ENCODE peak calls at places on chromosomes 7 and 10, in seven cellular contexts. One of them, this sample, is unnamed.

GRCh38 chr10:19970707-19971106 is 154.5 kb downstream of the PLXDC2 start:
- DNase-seq in GM12878: no peak
- DNase-seq in sigmoid colon: no peak
- DNase-seq in transverse colon: no peak
- DNase-seq in spleen: no peak
- DNase-seq in HL-60: no peak
- DNase-seq in stomach: no peak
- DNase-seq in this sample: no peak

GRCh38 chr7:44259547-44260457 is 59.0 kb downstream of the YKT6 start:
- DNase-seq in stomach: no peak
- DNase-seq in GM12878: no peak
- DNase-seq in transverse colon: peak; percentile 15
- DNase-seq in spleen: no peak
- DNase-seq in HL-60: no peak
- DNase-seq in sigmoid colon: peak; percentile 84
- DNase-seq in this sample: peak; percentile 10

GRCh38 chr7:150373049-150373801 is 4.6 kb downstream of the REPIN1 start:
- DNase-seq in HL-60: no peak
- DNase-seq in spleen: no peak
- DNase-seq in transverse colon: peak; percentile 66
- DNase-seq in GM12878: no peak
- DNase-seq in stomach: peak; percentile 52
- DNase-seq in sigmoid colon: peak; percentile 60
- DNase-seq in this sample: peak; percentile 81

GRCh38 chr10:13180788-13181187 is 19.4 kb downstream of the MCM10 start:
- DNase-seq in stomach: no peak
- DNase-seq in HL-60: no peak
- DNase-seq in transverse colon: no peak
- DNase-seq in GM12878: peak; percentile 21
- DNase-seq in sigmoid colon: no peak
- DNase-seq in spleen: no peak
- DNase-seq in this sample: no peak

GRCh38 chr7:128404826-128405344 is 4.9 kb downstream of the IMPDH1 start:
- DNase-seq in GM12878: no peak
- DNase-seq in spleen: no peak
- DNase-seq in stomach: no peak
- DNase-seq in HL-60: no peak
- DNase-seq in sigmoid colon: no peak
- DNase-seq in transverse colon: no peak
- DNase-seq in this sample: no peak

GRCh38 chr7:35658602-35659201 is 36.2 kb downstream of the HERPUD2 start:
- DNase-seq in HL-60: no peak
- DNase-seq in transverse colon: no peak
- DNase-seq in GM12878: peak; percentile 26
- DNase-seq in spleen: no peak
- DNase-seq in sigmoid colon: no peak
- DNase-seq in stomach: no peak
- DNase-seq in this sample: no peak

GRCh38 chr10:118944959-118945622 is 84.4 kb upstream of the NANOS1 start:
- DNase-seq in spleen: no peak
- DNase-seq in transverse colon: no peak
- DNase-seq in HL-60: no peak
- DNase-seq in stomach: no peak
- DNase-seq in GM12878: no peak
- DNase-seq in sigmoid colon: no peak
- DNase-seq in this sample: no peak

GRCh38 chr7:7516662-7517061 is 19.0 kb downstream of the COL28A1 start:
- DNase-seq in HL-60: no peak
- DNase-seq in sigmoid colon: no peak
- DNase-seq in GM12878: no peak
- DNase-seq in stomach: no peak
- DNase-seq in transverse colon: no peak
- DNase-seq in spleen: no peak
- DNase-seq in this sample: no peak

GRCh38 chr7:83751217-83751616 is 102.3 kb upstream of the SEMA3E start:
- DNase-seq in stomach: no peak
- DNase-seq in spleen: no peak
- DNase-seq in GM12878: no peak
- DNase-seq in sigmoid colon: no peak
- DNase-seq in HL-60: no peak
- DNase-seq in transverse colon: no peak
- DNase-seq in this sample: no peak

GRCh38 chr7:12812111-12812510 is 124.7 kb downstream of the ARL4A start:
- DNase-seq in stomach: no peak
- DNase-seq in transverse colon: no peak
- DNase-seq in HL-60: no peak
- DNase-seq in spleen: no peak
- DNase-seq in GM12878: no peak
- DNase-seq in sigmoid colon: no peak
- DNase-seq in this sample: no peak

GRCh38 chr7:1586827-1587705 is 17.2 kb upstream of the PSMG3 start:
- DNase-seq in GM12878: no peak
- DNase-seq in stomach: no peak
- DNase-seq in transverse colon: no peak
- DNase-seq in spleen: no peak
- DNase-seq in sigmoid colon: no peak
- DNase-seq in HL-60: no peak
- DNase-seq in this sample: no peak

GRCh38 chr7:5296627-5297226 is 14.0 kb downstream of the SLC29A4 start:
- DNase-seq in sigmoid colon: no peak
- DNase-seq in transverse colon: no peak
- DNase-seq in HL-60: peak; percentile 25
- DNase-seq in stomach: no peak
- DNase-seq in GM12878: peak; percentile 1
- DNase-seq in spleen: peak; percentile 83
- DNase-seq in this sample: peak; percentile 22

GRCh38 chr7:125424721-125425120 is 495.1 kb upstream of the POT1 start:
- DNase-seq in spleen: no peak
- DNase-seq in transverse colon: no peak
- DNase-seq in HL-60: no peak
- DNase-seq in GM12878: no peak
- DNase-seq in sigmoid colon: no peak
- DNase-seq in stomach: no peak
- DNase-seq in this sample: no peak

GRCh38 chr7:73519867-73520672 is 2.0 kb downstream of the BAZ1B start:
- DNase-seq in stomach: no peak
- DNase-seq in HL-60: peak; percentile 30
- DNase-seq in sigmoid colon: no peak
- DNase-seq in GM12878: no peak
- DNase-seq in spleen: peak; percentile 62
- DNase-seq in transverse colon: peak; percentile 12
- DNase-seq in this sample: no peak

GRCh38 chr10:110775022-110775379 is 96.7 kb upstream of the PDCD4 start:
- DNase-seq in GM12878: no peak
- DNase-seq in sigmoid colon: no peak
- DNase-seq in stomach: no peak
- DNase-seq in HL-60: no peak
- DNase-seq in spleen: no peak
- DNase-seq in transverse colon: no peak
- DNase-seq in this sample: no peak

DNA sequence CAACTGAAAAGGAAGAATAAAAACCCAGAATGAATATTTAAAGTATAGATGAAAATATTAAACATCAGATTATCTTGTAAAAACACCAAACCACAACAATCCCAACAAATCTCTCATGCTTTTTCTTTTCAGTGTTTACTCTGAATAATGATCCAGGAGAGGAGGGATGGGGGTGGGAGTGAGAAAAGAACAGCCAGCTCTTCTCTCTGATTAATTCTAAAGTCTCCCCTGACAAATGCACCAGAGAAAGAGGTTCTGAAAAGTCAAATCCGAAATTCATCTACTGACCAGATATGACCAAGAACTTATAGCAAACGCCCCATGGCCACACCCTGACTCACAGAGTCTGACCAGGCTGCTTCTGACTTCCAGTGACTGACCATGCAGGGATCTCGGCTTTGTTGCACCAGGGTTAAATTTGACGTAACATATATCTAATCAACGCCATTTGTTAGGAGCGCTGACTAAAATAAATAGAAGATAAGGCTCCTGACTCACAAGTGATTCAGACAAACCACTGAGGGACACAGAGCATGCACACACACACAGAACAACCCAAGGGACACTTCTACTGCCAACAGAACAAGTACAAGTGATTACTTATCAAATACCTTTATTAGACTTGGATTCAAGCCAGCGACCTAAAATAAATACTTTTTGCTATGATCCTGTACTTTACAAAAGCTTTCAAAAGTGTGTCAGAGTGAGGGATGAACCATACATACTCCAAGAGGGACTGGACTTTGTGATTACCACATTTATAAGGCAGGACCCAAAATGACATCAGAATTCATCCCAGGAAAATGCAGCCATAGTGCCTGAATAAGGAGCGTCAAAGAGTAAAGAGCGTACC is 9.3 kb upstream of the SPOCK2 start:
- DNase-seq in stomach: peak; percentile 70
- DNase-seq in GM12878: no peak
- DNase-seq in spleen: no peak
- DNase-seq in HL-60: no peak
- DNase-seq in sigmoid colon: no peak
- DNase-seq in transverse colon: no peak
- DNase-seq in this sample: no peak
- TF ChIP-seq POLR2AphosphoS5 in stomach: peak; percentile 74
- TF ChIP-seq POLR2AphosphoS5 in GM12878: no peak
- TF ChIP-seq POLR2AphosphoS5 in spleen: no peak
- TF ChIP-seq POLR2AphosphoS5 in HL-60: no peak
- TF ChIP-seq POLR2AphosphoS5 in sigmoid colon: no peak
- TF ChIP-seq POLR2AphosphoS5 in transverse colon: no peak
- TF ChIP-seq POLR2AphosphoS5 in this sample: no peak

DNA sequence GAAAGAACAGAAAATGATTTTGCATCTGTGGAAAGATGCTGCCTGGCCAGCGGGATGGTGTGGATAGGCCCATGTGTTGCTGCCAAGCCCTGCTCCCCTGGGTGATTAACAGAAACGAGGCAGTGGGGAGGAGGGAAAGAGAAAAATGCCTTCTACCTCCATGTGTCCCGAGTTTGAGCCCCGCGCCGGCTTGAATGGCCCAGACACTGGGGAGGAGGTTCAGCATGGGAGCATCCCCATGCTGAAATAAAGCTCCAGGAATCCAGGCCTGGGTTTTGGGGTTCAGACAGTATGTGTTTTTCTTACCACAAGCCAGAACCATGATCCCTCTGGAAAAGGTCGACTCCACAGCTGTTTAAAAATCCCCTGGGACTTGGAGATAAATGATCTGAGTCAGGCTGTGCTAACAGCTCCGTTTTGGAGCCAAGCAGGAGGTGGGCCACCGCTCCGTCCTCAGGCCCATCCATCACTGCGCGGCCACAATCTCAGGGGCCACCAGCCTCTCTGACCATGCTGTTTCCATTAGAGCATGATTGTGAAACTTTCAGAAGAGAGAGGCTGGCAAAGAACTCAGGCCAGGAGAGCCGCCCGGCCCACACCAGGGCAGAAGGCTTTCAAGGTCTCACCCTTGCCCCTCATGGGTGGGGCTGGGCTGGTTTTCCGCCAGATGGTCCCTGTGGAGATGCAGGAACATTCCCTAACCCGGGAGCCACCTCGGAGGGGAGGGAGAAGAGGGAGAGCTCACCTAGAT is 299.7 kb downstream of the ZEB1 start:
- DNase-seq in HL-60: no peak
- DNase-seq in spleen: no peak
- DNase-seq in stomach: no peak
- DNase-seq in GM12878: no peak
- DNase-seq in sigmoid colon: peak; percentile 78
- DNase-seq in transverse colon: no peak
- DNase-seq in this sample: no peak
- H3K27ac ChIP-seq in HL-60: no peak overlapping the region
- H3K27ac ChIP-seq in spleen: no peak overlapping the region
- H3K27ac ChIP-seq in stomach: no peak overlapping the region
- H3K27ac ChIP-seq in GM12878: no peak overlapping the region
- H3K27ac ChIP-seq in sigmoid colon: peak overlapping the region; percentile 78
- H3K27ac ChIP-seq in transverse colon: peak overlapping the region; percentile 12
- H3K27ac ChIP-seq in this sample: no peak overlapping the region

DNA sequence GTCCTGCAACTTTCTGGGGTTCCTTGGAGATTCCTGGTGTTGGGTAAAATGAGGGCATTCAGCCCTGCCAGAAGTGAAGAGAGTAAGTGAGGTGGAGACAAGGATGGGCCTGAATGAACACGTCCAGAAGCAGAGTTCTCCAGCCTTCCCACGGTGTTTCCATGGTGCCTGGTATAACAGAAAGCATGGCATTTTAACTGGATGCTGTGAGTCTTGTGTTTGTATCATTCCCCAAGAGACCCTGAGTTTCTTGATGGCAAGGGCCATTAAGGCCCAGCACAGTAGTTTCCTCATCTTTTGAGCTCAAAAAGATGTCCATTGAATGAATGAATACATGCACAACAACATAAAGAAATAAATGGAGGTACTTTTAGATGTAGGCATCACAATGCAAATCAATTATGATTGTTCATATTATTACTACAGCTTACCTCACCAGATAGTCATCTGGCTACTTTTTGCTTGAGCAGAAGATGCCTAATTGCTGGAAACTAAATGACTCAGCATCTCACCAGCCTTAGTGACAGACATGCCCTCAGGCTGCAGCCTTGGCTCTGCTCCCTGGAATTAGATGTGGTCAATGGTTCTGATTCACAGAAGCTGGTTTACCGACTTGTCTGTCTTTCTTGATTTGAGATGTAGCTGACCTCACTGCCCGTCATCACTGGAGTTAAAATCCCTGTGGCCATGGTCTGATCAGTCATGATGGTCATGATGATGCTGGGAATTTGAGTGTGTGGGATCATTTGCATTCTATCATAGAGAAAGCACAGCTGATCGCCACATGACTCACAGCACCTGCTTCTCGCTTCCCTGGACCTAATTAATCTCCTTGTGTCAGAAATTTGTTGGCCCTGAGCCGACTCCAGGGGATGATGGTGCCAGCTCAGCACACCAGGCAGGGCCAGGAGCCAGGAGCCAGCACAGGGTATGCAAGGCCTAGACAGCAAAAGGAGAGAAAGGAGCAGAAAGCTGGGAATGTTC is 83.9 kb downstream of the CXCL12 start:
- DNase-seq in GM12878: peak; percentile 79
- DNase-seq in spleen: no peak
- DNase-seq in transverse colon: no peak
- DNase-seq in HL-60: no peak
- DNase-seq in sigmoid colon: no peak
- DNase-seq in stomach: peak; percentile 67
- DNase-seq in this sample: no peak
- TF ChIP-seq POLR2AphosphoS5 in GM12878: no peak
- TF ChIP-seq POLR2AphosphoS5 in spleen: no peak
- TF ChIP-seq POLR2AphosphoS5 in transverse colon: no peak
- TF ChIP-seq POLR2AphosphoS5 in HL-60: no peak
- TF ChIP-seq POLR2AphosphoS5 in sigmoid colon: no peak
- TF ChIP-seq POLR2AphosphoS5 in stomach: no peak
- TF ChIP-seq POLR2AphosphoS5 in this sample: no peak

DNA sequence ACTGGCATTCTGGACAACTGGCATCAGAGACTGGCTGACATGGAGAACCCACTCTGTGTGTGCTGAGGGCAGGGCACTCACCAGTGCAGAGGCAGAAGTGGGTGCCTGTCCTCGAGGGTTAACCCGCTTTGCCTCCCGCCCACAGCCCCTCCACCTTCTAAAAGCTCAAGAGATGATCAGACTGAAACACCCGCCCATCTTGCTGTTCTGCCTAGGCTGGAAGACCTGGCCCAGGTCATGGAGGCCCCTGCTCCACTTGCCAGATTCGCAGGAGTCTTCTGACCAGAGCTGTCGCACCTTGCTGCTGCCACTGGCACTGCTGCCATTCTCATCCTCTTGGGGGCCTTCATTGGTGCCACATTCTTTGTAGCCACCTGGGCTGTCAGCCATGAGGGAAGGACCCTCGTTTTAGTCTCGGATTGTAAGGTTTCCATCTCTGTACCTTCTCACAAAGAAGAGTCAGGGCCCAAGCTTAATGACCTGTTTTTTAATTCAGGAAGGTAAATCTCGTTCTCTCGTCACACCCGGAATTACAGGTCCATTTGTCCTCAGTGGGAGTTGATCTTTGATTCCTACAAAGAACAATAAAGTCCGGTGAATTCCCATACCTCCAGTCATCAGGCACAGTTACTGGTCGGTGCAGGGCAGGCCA is 1.9 kb downstream of the CYREN start:
- DNase-seq in stomach: no peak
- DNase-seq in GM12878: no peak
- DNase-seq in spleen: peak; percentile 80
- DNase-seq in sigmoid colon: no peak
- DNase-seq in transverse colon: no peak
- DNase-seq in HL-60: no peak
- DNase-seq in this sample: no peak
- H3K27ac ChIP-seq in stomach: peak overlapping the region; percentile 96
- H3K27ac ChIP-seq in GM12878: peak overlapping the region; percentile 96
- H3K27ac ChIP-seq in spleen: peak overlapping the region; percentile 100
- H3K27ac ChIP-seq in sigmoid colon: peak overlapping the region; percentile 97
- H3K27ac ChIP-seq in transverse colon: peak overlapping the region; percentile 35
- H3K27ac ChIP-seq in HL-60: peak overlapping the region; percentile 99
- H3K27ac ChIP-seq in this sample: peak overlapping the region; percentile 91